ENCODE peak calls at places on chromosomes 3 and 15, in four cellular contexts. U, F, D and C are unnamed samples.

GRCh38 chr15:95843241-95843851 is 487.2 kb upstream of the NR2F2 start:
- DNase-seq in D (no peak), U (no peak), F (no peak), C (no peak)

GRCh38 chr15:71812966-71813722 is 2.8 kb downstream of the NR2E3 start:
- DNase-seq in D (no peak), U (no peak), F (no peak), C (no peak)

GRCh38 chr3:8729479-8729878 is 4.1 kb upstream of the CAV3 start:
- DNase-seq in F (no peak), D (no peak), U (no peak), C (no peak)

GRCh38 chr3:45938858-45939257 is 4.4 kb upstream of the CXCR6 start:
- DNase-seq in U (peak; percentile 78), D (peak; percentile 65), F (peak; percentile 81), C (peak; percentile 76)

GRCh38 chr3:182959474-182960350 is 20.6 kb downstream of the DCUN1D1 start:
- DNase-seq in U (no peak), D (no peak), F (no peak), C (no peak)

GRCh38 chr3:139339219-139339906 is 4.5 kb upstream of the MRPS22 start:
- DNase-seq in F (no peak), U (peak; percentile 72), D (no peak), C (no peak)

GRCh38 chr15:51403072-51403878 is 61.8 kb downstream of the GLDN start:
- DNase-seq in F (no peak), D (peak; percentile 15), U (peak; percentile 34), C (peak; percentile 27)

GRCh38 chr3:15682766-15683165 is 81.2 kb downstream of the BTD start:
- DNase-seq in D (no peak), U (no peak), F (no peak), C (no peak)

GRCh38 chr3:100525753-100526612 is 33.6 kb downstream of the TMEM45A start:
- DNase-seq in U (no peak), D (no peak), F (no peak), C (peak; percentile 30)

GRCh38 chr3:23776352-23776891 is 29.3 kb upstream of the UBE2E1 start:
- DNase-seq in D (no peak), U (no peak), F (no peak), C (no peak)

GRCh38 chr3:52233108-52233591 is 5.8 kb downstream of the TWF2 start:
- DNase-seq in F (no peak), D (no peak), U (no peak), C (no peak)

GRCh38 chr15:44836094-44836493 is 99.8 kb downstream of the TRIM69 start:
- DNase-seq in U (no peak), D (peak; percentile 97), F (no peak), C (no peak)

GRCh38 chr15:84736375-84736774 is 12.0 kb upstream of the ZNF592 start:
- DNase-seq in U (no peak), F (no peak), D (no peak), C (no peak)

GRCh38 chr3:35784162-35784561 is 144.8 kb downstream of the ARPP21 start:
- DNase-seq in D (peak; percentile 7), U (no peak), F (no peak), C (no peak)

GRCh38 chr3:9340450-9341009 is 22.3 kb upstream of the THUMPD3 start:
- DNase-seq in F (no peak), D (peak; percentile 41), U (no peak), C (no peak)

GRCh38 chr3:169658311-169658931 is 5.1 kb downstream of the MECOM start:
- DNase-seq in D (no peak), F (peak; percentile 53), U (no peak), C (no peak)

GRCh38 chr3:126147147-126147931 is 33.0 kb downstream of the ALDH1L1 start:
- DNase-seq in D (no peak), U (no peak), F (no peak), C (no peak)

GRCh38 chr15:100787567-100787941 is 92.1 kb upstream of the ALDH1A3 start:
- DNase-seq in D (no peak), U (no peak), F (peak; percentile 10), C (no peak)

GRCh38 chr15:72784233-72784876 is 797 bp upstream of the ADPGK start:
- DNase-seq in D (peak; percentile 62), U (peak; percentile 49), F (no peak), C (peak; percentile 72)

DNA sequence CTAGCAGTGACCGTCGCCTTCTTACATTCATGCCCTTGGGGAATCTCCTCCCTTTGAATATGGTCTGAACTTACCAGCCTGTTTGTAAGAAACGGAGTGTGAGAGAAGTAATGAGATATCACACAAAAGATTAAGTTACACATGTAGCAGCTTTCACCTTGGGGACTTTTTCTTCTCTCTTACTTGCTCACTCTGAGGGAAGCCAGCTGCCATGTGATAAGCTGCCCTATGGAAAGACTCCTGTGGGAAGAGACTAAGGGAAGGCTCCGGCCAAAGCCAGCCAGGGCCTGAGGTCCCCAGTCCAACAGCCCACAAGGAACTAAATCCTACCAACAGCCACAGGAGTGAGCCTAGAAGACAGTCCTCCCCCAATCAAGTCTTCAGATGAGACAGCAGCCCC is 190.4 kb upstream of the TSC22D2 start:
- DNase-seq in D (no peak), F (no peak), U (no peak), C (no peak)
- TF ChIP-seq ELF4 in D (no peak), F (no peak), U (no peak), C (no peak)

DNA sequence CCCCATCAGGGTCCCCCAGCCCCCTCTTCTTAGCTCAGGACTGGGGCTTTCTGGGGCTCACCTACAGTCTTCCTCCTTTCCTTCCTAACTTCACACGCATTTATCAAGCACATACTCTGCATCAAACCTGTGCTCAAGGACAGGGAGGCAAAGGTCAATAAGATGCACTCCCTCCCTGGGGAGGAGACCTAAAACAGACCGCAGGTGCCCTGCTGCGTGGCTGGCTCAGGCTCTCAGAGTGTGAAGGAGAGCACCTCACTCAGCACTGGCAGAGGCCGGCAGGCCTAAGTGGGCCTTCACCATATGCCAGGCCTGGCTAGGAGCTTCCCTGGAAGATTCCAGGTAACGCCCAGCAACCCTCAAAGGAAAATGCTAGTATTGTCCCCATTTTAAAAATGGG is 16.5 kb downstream of the LIPC start:
- DNase-seq in D (no peak), U (no peak), F (no peak), C (no peak)
- TF ChIP-seq ELF4 in D (no peak), U (no peak), F (no peak), C (no peak)

GRCh38 chr3:29384640-29385039 is 103.8 kb downstream of the RBMS3 start:
- DNase-seq in D (no peak), F (no peak), U (no peak), C (peak; percentile 14)

GRCh38 chr3:29379097-29379496 is 98.2 kb downstream of the RBMS3 start:
- DNase-seq in F (no peak), U (no peak), D (no peak), C (no peak)

GRCh38 chr3:29382845-29383244 is 102.0 kb downstream of the RBMS3 start:
- DNase-seq in D (no peak), F (no peak), U (no peak), C (no peak)

GRCh38 chr3:29382399-29382798 is 101.5 kb downstream of the RBMS3 start:
- DNase-seq in U (no peak), F (no peak), D (no peak), C (no peak)

DNA sequence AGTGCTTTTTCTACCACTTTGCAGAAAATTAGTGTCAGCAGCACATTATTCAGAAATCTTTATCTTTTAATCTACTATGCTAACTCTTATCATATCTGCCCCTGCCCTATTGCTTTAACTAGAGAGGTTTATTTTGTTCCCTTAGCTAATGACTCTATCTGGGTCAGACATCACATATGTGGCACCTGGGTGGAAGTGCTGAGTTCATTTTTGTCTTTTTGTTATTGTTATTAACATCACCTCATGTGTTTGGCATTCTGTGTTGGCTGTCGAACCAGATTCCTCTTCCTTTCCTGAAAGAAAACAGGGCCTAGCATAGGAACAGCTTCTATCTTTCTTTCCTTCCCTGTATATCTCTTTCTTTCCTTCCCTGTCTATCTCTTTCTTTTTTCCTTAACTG is 100.7 kb downstream of the RBMS3 start:
- DNase-seq in D (no peak), U (no peak), F (no peak), C (no peak)
- TF ChIP-seq ELF4 in D (no peak), U (no peak), F (no peak), C (no peak)

GRCh38 chr3:121482651-121483050 is 63.1 kb downstream of the POLQ start:
- DNase-seq in D (no peak), U (no peak), F (no peak), C (no peak)
- TF ChIP-seq ELF4 in D (no peak), U (no peak), F (no peak), C (no peak)

DNA sequence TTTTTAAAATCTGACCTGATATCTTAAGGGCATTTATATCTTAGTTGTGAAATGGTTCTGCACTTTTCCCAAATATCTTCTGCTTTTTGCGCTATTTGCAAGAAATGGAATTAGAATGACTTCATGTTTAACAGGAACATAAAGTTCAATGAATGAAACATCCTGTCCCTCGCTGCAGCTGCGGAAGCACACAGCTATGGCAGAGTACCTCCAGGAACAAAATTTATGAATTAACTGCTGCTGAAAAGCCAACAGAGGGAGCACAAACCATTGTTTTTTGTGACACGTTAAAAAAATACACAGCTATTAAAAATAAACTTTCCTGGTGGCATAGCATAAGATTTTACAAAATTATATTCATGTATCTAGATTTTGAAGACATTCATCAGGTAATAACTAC is 404.4 kb upstream of the MDFIC2 start:
- DNase-seq in U (no peak), F (no peak), D (no peak), C (no peak)
- TF ChIP-seq ELF4 in U (no peak), F (no peak), D (no peak), C (no peak)

GRCh38 chr15:67456677-67457529 is 64.0 kb upstream of the C15orf61 start:
- DNase-seq in F (peak; percentile 91), D (peak; percentile 49), U (peak; percentile 81), C (peak; percentile 86)
- TF ChIP-seq ELF4 in F (no peak), D (no peak), U (no peak), C (no peak)

DNA sequence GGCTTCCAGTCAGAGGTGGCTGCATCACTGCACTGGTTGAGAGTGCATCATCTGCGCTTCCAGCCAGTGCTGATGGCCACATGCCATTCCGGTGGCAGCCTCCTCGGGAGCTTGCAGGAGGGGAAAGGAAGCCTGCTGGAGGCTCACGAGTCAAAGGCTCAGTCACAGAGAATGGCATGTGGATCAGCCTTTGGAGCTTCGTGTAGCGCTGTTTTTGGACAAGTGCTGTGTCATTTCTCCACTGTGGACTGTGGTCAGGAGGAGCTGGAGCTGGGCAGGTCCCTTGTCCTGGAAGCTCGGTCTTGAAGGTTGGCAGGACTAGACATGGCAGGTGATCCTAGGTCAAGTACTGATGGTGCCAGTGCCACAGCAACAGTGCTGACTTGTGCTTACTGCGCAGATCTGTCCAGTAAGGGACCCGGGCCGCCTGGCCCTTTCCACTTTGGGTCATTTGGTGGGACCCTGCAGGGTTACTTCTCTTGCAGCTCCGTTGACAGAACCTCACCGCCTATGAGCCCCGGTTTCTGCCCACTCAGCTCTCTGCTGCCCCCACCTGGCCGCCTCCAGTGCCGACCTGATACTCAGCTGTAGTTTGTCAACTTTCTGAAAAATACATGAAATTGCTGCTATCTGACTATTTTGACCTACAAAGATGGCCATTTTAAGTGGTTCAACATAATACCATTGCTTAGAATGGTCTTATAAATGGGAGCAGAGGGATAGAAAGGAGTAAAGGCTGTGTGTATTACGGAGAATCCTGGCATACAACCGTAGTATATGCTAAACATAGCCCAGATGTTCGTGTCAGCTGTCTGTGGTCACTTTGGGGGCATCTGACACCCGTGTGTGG is 27.6 kb upstream of the TRPM1 start:
- DNase-seq in F (peak; percentile 88), U (peak; percentile 66), D (peak; percentile 18), C (peak; percentile 48)
- TF ChIP-seq ELF4 in F (no peak), U (no peak), D (no peak), C (no peak)